ENCODE peak calls at places on chromosomes 1 and 21, in five cellular contexts. One of them, this sample, is unnamed.

GRCh38 chr1:225644666-225645065 is 8.3 kb downstream of the ENAH start:
- DNase-seq in brain microvascular endothelial cell: no peak
- DNase-seq in left ventricle myocardium inferior: no peak
- DNase-seq in CD8-positive, alpha-beta memory T cell: no peak
- DNase-seq in GM23248: no peak
- DNase-seq in this sample: no peak

GRCh38 chr1:219927956-219928790 is at the start of gene SLC30A10:
- DNase-seq in brain microvascular endothelial cell: no peak
- DNase-seq in left ventricle myocardium inferior: no peak
- DNase-seq in CD8-positive, alpha-beta memory T cell: no peak
- DNase-seq in GM23248: peak
- DNase-seq in this sample: no peak

GRCh38 chr1:64536836-64537490 is 67.0 kb downstream of the CACHD1 start:
- DNase-seq in brain microvascular endothelial cell: no peak
- DNase-seq in left ventricle myocardium inferior: no peak
- DNase-seq in CD8-positive, alpha-beta memory T cell: no peak
- DNase-seq in GM23248: no peak
- DNase-seq in this sample: no peak

GRCh38 chr1:176205322-176205914 is 1.7 kb downstream of the COP1 start:
- DNase-seq in brain microvascular endothelial cell: no peak
- DNase-seq in left ventricle myocardium inferior: no peak
- DNase-seq in CD8-positive, alpha-beta memory T cell: no peak
- DNase-seq in GM23248: peak
- DNase-seq in this sample: peak

GRCh38 chr1:231691618-231692259 is 65.1 kb downstream of the DISC1 start:
- DNase-seq in brain microvascular endothelial cell: peak
- DNase-seq in left ventricle myocardium inferior: peak
- DNase-seq in CD8-positive, alpha-beta memory T cell: no peak
- DNase-seq in GM23248: no peak
- DNase-seq in this sample: peak

GRCh38 chr21:35011681-35012080 is 37.4 kb downstream of the RUNX1 start:
- DNase-seq in brain microvascular endothelial cell: no peak
- DNase-seq in left ventricle myocardium inferior: no peak
- DNase-seq in CD8-positive, alpha-beta memory T cell: no peak
- DNase-seq in GM23248: no peak
- DNase-seq in this sample: peak

GRCh38 chr1:30782361-30783243 is 25.0 kb upstream of the LAPTM5 start:
- DNase-seq in brain microvascular endothelial cell: no peak
- DNase-seq in left ventricle myocardium inferior: peak
- DNase-seq in CD8-positive, alpha-beta memory T cell: peak
- DNase-seq in GM23248: peak
- DNase-seq in this sample: peak

GRCh38 chr1:21552715-21553114 is 43.5 kb downstream of the ALPL start:
- DNase-seq in brain microvascular endothelial cell: peak
- DNase-seq in left ventricle myocardium inferior: no peak
- DNase-seq in CD8-positive, alpha-beta memory T cell: no peak
- DNase-seq in GM23248: peak
- DNase-seq in this sample: peak

GRCh38 chr1:240917976-240918375 is 306.0 kb upstream of the GREM2 start:
- DNase-seq in brain microvascular endothelial cell: no peak
- DNase-seq in left ventricle myocardium inferior: no peak
- DNase-seq in CD8-positive, alpha-beta memory T cell: no peak
- DNase-seq in GM23248: no peak
- DNase-seq in this sample: no peak

GRCh38 chr1:114758251-114758832 is 558 bp upstream of the CSDE1 start:
- DNase-seq in brain microvascular endothelial cell: no peak
- DNase-seq in left ventricle myocardium inferior: no peak
- DNase-seq in CD8-positive, alpha-beta memory T cell: no peak
- DNase-seq in GM23248: peak
- DNase-seq in this sample: no peak

GRCh38 chr1:117695796-117696505 is 90.1 kb downstream of the TENT5C start:
- DNase-seq in brain microvascular endothelial cell: peak
- DNase-seq in left ventricle myocardium inferior: no peak
- DNase-seq in CD8-positive, alpha-beta memory T cell: no peak
- DNase-seq in GM23248: peak
- DNase-seq in this sample: peak

GRCh38 chr1:201739492-201740085 is 89.4 kb upstream of the IPO9 start:
- DNase-seq in brain microvascular endothelial cell: no peak
- DNase-seq in left ventricle myocardium inferior: peak
- DNase-seq in CD8-positive, alpha-beta memory T cell: peak
- DNase-seq in GM23248: peak
- DNase-seq in this sample: no peak

GRCh38 chr1:156124557-156125483 is 10.3 kb downstream of the LMNA start:
- DNase-seq in brain microvascular endothelial cell: no peak
- DNase-seq in left ventricle myocardium inferior: no peak
- DNase-seq in CD8-positive, alpha-beta memory T cell: peak
- DNase-seq in GM23248: peak
- DNase-seq in this sample: peak

GRCh38 chr1:19372602-19373001 is 60.5 kb downstream of the SLC66A1 start:
- DNase-seq in brain microvascular endothelial cell: no peak
- DNase-seq in left ventricle myocardium inferior: no peak
- DNase-seq in CD8-positive, alpha-beta memory T cell: no peak
- DNase-seq in GM23248: peak
- DNase-seq in this sample: no peak

GRCh38 chr21:41425954-41426655 is at the start of gene MX1:
- DNase-seq in brain microvascular endothelial cell: peak
- DNase-seq in left ventricle myocardium inferior: peak
- DNase-seq in CD8-positive, alpha-beta memory T cell: peak
- DNase-seq in GM23248: peak
- DNase-seq in this sample: peak

GRCh38 chr1:230153655-230154296 is 86.7 kb downstream of the GALNT2 start:
- DNase-seq in brain microvascular endothelial cell: no peak
- DNase-seq in left ventricle myocardium inferior: no peak
- DNase-seq in CD8-positive, alpha-beta memory T cell: no peak
- DNase-seq in GM23248: peak
- DNase-seq in this sample: peak

GRCh38 chr1:236868625-236869467 is 73.8 kb downstream of the MTR start:
- DNase-seq in brain microvascular endothelial cell: peak
- DNase-seq in left ventricle myocardium inferior: no peak
- DNase-seq in CD8-positive, alpha-beta memory T cell: no peak
- DNase-seq in GM23248: peak
- DNase-seq in this sample: peak

GRCh38 chr1:3540876-3541275 is 70.4 kb downstream of the MEGF6 start:
- DNase-seq in brain microvascular endothelial cell: no peak
- DNase-seq in left ventricle myocardium inferior: no peak
- DNase-seq in CD8-positive, alpha-beta memory T cell: no peak
- DNase-seq in GM23248: no peak
- DNase-seq in this sample: no peak

GRCh38 chr1:152533327-152533938 is 19.2 kb downstream of the CRCT1 start:
- DNase-seq in brain microvascular endothelial cell: no peak
- DNase-seq in left ventricle myocardium inferior: no peak
- DNase-seq in CD8-positive, alpha-beta memory T cell: no peak
- DNase-seq in GM23248: peak
- DNase-seq in this sample: peak

GRCh38 chr21:30733026-30733425 is 14.0 kb downstream of the KRTAP21-2 start:
- DNase-seq in brain microvascular endothelial cell: no peak
- DNase-seq in left ventricle myocardium inferior: no peak
- DNase-seq in CD8-positive, alpha-beta memory T cell: no peak
- DNase-seq in GM23248: no peak
- DNase-seq in this sample: no peak

GRCh38 chr1:212288614-212289013 is 3.4 kb downstream of the PPP2R5A start:
- DNase-seq in brain microvascular endothelial cell: no peak
- DNase-seq in left ventricle myocardium inferior: no peak
- DNase-seq in CD8-positive, alpha-beta memory T cell: no peak
- DNase-seq in GM23248: peak
- DNase-seq in this sample: peak

GRCh38 chr1:67645495-67646144 is 39.4 kb upstream of the GADD45A start:
- DNase-seq in brain microvascular endothelial cell: peak
- DNase-seq in left ventricle myocardium inferior: peak
- DNase-seq in CD8-positive, alpha-beta memory T cell: no peak
- DNase-seq in GM23248: peak
- DNase-seq in this sample: peak

GRCh38 chr21:45336535-45336810 is 48.8 kb upstream of the POFUT2 start:
- DNase-seq in brain microvascular endothelial cell: no peak
- DNase-seq in left ventricle myocardium inferior: no peak
- DNase-seq in CD8-positive, alpha-beta memory T cell: peak
- DNase-seq in GM23248: no peak
- DNase-seq in this sample: no peak

GRCh38 chr1:155184835-155185782 is 11.5 kb downstream of the TRIM46 start:
- DNase-seq in brain microvascular endothelial cell: no peak
- DNase-seq in left ventricle myocardium inferior: peak
- DNase-seq in CD8-positive, alpha-beta memory T cell: peak
- DNase-seq in GM23248: no peak
- DNase-seq in this sample: no peak

GRCh38 chr1:23198373-23198772 is 18.9 kb downstream of the HTR1D start:
- DNase-seq in brain microvascular endothelial cell: peak
- DNase-seq in left ventricle myocardium inferior: no peak
- DNase-seq in CD8-positive, alpha-beta memory T cell: no peak
- DNase-seq in GM23248: peak
- DNase-seq in this sample: peak

GRCh38 chr1:8597455-8597854 is 220.0 kb downstream of the RERE start:
- DNase-seq in brain microvascular endothelial cell: peak
- DNase-seq in left ventricle myocardium inferior: no peak
- DNase-seq in CD8-positive, alpha-beta memory T cell: no peak
- DNase-seq in GM23248: peak
- DNase-seq in this sample: peak

GRCh38 chr1:47432071-47433036 is 5.5 kb upstream of the FOXD2 start:
- DNase-seq in brain microvascular endothelial cell: peak
- DNase-seq in left ventricle myocardium inferior: peak
- DNase-seq in CD8-positive, alpha-beta memory T cell: peak
- DNase-seq in GM23248: peak
- DNase-seq in this sample: peak

GRCh38 chr1:9009438-9010366 is 16.5 kb downstream of the SLC2A7 start:
- DNase-seq in brain microvascular endothelial cell: peak
- DNase-seq in left ventricle myocardium inferior: no peak
- DNase-seq in CD8-positive, alpha-beta memory T cell: no peak
- DNase-seq in GM23248: peak
- DNase-seq in this sample: peak

GRCh38 chr1:155241851-155242264 is 13.4 kb downstream of the ENTREP3 start:
- DNase-seq in brain microvascular endothelial cell: no peak
- DNase-seq in left ventricle myocardium inferior: no peak
- DNase-seq in CD8-positive, alpha-beta memory T cell: no peak
- DNase-seq in GM23248: peak
- DNase-seq in this sample: no peak

GRCh38 chr1:202122639-202123335 is at the start of gene GPR37L1:
- DNase-seq in brain microvascular endothelial cell: no peak
- DNase-seq in left ventricle myocardium inferior: no peak
- DNase-seq in CD8-positive, alpha-beta memory T cell: no peak
- DNase-seq in GM23248: peak
- DNase-seq in this sample: peak

GRCh38 chr1:241598234-241598633 is 41.9 kb downstream of the CHML start:
- DNase-seq in brain microvascular endothelial cell: no peak
- DNase-seq in left ventricle myocardium inferior: no peak
- DNase-seq in CD8-positive, alpha-beta memory T cell: no peak
- DNase-seq in GM23248: no peak
- DNase-seq in this sample: no peak

GRCh38 chr1:205458777-205459566 is 3.1 kb upstream of the BLACAT1 start:
- DNase-seq in brain microvascular endothelial cell: peak
- DNase-seq in left ventricle myocardium inferior: no peak
- DNase-seq in CD8-positive, alpha-beta memory T cell: peak
- DNase-seq in GM23248: peak
- DNase-seq in this sample: peak

GRCh38 chr1:234743866-234744581 is 134.0 kb upstream of the IRF2BP2 start:
- DNase-seq in brain microvascular endothelial cell: peak
- DNase-seq in left ventricle myocardium inferior: no peak
- DNase-seq in CD8-positive, alpha-beta memory T cell: no peak
- DNase-seq in GM23248: peak
- DNase-seq in this sample: peak

GRCh38 chr1:45084562-45084961 is 72.5 kb downstream of the UROD start:
- DNase-seq in brain microvascular endothelial cell: no peak
- DNase-seq in left ventricle myocardium inferior: no peak
- DNase-seq in CD8-positive, alpha-beta memory T cell: no peak
- DNase-seq in GM23248: no peak
- DNase-seq in this sample: no peak

GRCh38 chr1:43533615-43534014 is 2.9 kb downstream of the PTPRF start:
- DNase-seq in brain microvascular endothelial cell: no peak
- DNase-seq in left ventricle myocardium inferior: no peak
- DNase-seq in CD8-positive, alpha-beta memory T cell: no peak
- DNase-seq in GM23248: no peak
- DNase-seq in this sample: no peak
- H3K4me3 ChIP-seq in brain microvascular endothelial cell: no peak
- H3K4me3 ChIP-seq in left ventricle myocardium inferior: no peak
- H3K4me3 ChIP-seq in CD8-positive, alpha-beta memory T cell: no peak
- H3K4me3 ChIP-seq in GM23248: no peak
- H3K4me3 ChIP-seq in this sample: no peak

DNA sequence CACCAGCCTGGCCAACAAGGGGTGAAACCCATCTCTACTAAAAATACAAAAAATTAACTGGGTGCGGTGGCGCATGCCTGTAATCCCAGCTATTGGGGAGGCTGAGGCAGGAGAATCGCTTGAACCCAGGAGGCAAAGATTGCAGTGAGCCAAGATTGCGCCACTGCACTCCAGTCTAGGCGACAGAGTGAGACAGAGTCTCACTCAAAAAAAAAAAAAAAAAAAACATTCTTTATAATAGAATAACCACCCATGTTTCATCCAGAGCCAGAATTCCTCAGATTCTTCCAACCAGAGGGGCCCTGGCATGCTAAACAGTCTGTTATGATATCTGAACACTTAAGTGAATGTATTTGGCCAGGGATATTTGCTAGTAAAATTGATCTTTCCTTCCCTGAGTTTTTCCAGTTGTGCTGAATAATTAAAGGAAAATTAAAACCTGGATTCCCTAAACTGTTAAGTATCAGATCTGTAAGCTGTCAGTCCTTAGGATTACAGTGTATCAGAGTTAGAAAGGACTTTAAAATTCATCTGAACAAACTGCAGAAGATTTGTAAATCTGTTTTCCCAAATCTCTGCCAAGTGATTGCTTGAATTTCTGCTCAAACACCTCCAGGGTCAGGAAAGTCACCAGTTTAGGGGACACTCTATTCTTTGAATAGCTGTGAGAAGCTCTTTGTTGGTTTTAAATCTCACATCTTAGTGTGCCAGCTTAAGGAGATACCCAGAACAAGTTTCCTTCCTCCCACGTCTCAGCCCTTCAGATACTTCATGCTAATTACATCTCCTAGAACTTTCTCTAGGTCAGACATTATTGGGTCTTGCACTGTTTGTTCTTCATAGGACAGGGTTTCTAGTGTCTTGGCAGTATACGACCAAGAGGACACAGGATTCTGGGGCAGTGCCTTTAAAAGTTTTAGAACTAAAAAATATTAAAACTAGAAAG is 84.6 kb upstream of the BMP8A start:
- DNase-seq in brain microvascular endothelial cell: peak
- DNase-seq in left ventricle myocardium inferior: no peak
- DNase-seq in CD8-positive, alpha-beta memory T cell: no peak
- DNase-seq in GM23248: peak
- DNase-seq in this sample: peak
- H3K4me3 ChIP-seq in brain microvascular endothelial cell: no peak
- H3K4me3 ChIP-seq in left ventricle myocardium inferior: no peak
- H3K4me3 ChIP-seq in CD8-positive, alpha-beta memory T cell: no peak
- H3K4me3 ChIP-seq in GM23248: peak
- H3K4me3 ChIP-seq in this sample: no peak

GRCh38 chr1:31797216-31797615 is 18.6 kb downstream of the SPOCD1 start:
- DNase-seq in brain microvascular endothelial cell: no peak
- DNase-seq in left ventricle myocardium inferior: no peak
- DNase-seq in CD8-positive, alpha-beta memory T cell: no peak
- DNase-seq in GM23248: no peak
- DNase-seq in this sample: no peak
- H3K4me3 ChIP-seq in brain microvascular endothelial cell: peak
- H3K4me3 ChIP-seq in left ventricle myocardium inferior: no peak
- H3K4me3 ChIP-seq in CD8-positive, alpha-beta memory T cell: no peak
- H3K4me3 ChIP-seq in GM23248: peak
- H3K4me3 ChIP-seq in this sample: peak

DNA sequence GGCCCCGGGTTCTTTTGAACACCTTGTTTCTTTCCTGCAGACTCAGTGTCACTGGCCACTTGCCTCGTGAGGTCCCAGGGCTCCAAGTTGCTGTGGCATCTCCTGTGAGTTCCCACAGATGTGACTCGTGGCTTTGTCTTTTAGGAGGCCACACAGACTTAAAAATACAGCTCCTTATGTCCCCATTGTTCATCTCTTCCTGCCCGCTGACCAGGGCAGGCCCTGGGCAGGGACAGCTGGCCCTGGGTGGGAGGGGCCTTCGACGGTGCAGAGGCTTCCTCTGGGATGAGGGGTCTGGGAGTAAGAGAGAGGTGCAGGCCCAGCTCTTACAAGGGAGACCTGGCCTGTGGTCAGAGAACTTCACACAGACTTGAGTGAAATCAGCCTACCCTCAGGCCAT is 15.6 kb downstream of the LDLRAP1 start:
- DNase-seq in brain microvascular endothelial cell: no peak
- DNase-seq in left ventricle myocardium inferior: no peak
- DNase-seq in CD8-positive, alpha-beta memory T cell: no peak
- DNase-seq in GM23248: no peak
- DNase-seq in this sample: no peak
- H3K4me3 ChIP-seq in brain microvascular endothelial cell: no peak
- H3K4me3 ChIP-seq in left ventricle myocardium inferior: no peak
- H3K4me3 ChIP-seq in CD8-positive, alpha-beta memory T cell: no peak
- H3K4me3 ChIP-seq in GM23248: no peak
- H3K4me3 ChIP-seq in this sample: no peak

This sample was measured in fibroblast of the aortic adventitia.